ENCODE peak calls at places on chromosomes 3 and 15, in five cellular contexts. K, R, I, N and D are unnamed samples.
A peak's percentile ranks its signal among the peaks of the same experiment; 100 is the strongest.

GRCh38 chr3:139302801-139303113 is 41.1 kb upstream of the MRPS22 start:
- DNase-seq in R (no peak), N (no peak), I (no peak), K (no peak), D (no peak)

GRCh38 chr3:81554348-81554747 is 207.1 kb downstream of the GBE1 start:
- DNase-seq in I (peak; percentile 83), R (no peak), K (no peak), N (no peak), D (no peak)

GRCh38 chr15:41932101-41932500 is 38.2 kb upstream of the SPTBN5 start:
- DNase-seq in N (no peak), R (no peak), K (no peak), I (no peak), D (no peak)

GRCh38 chr3:43348852-43349574 is 62.7 kb downstream of the SNRK start:
- DNase-seq in R (no peak), K (no peak), N (no peak), I (no peak), D (no peak)

GRCh38 chr3:52891164-52891563 is 6.2 kb downstream of the STIMATE start:
- DNase-seq in K (no peak), I (no peak), N (no peak), R (no peak), D (no peak)

GRCh38 chr15:66505818-66506217 is 692 bp downstream of the ZWILCH start:
- DNase-seq in I (no peak), K (no peak), N (no peak), R (no peak), D (no peak)

GRCh38 chr15:64426845-64427465 is 33.4 kb upstream of the ZNF609 start:
- DNase-seq in K (no peak), I (peak; percentile 16), R (peak; percentile 21), N (peak; percentile 7), D (no peak)

GRCh38 chr3:141804447-141804777 is 41.2 kb downstream of the GRK7 start:
- DNase-seq in R (no peak), I (no peak), K (no peak), N (no peak), D (no peak)

GRCh38 chr3:174907628-174908407 is 48.7 kb downstream of the NAALADL2 start:
- DNase-seq in N (no peak), R (no peak), I (no peak), K (no peak), D (no peak)

GRCh38 chr3:141049681-141050080 is 1.5 kb upstream of the SPSB4 start:
- DNase-seq in I (no peak), R (no peak), K (no peak), N (no peak), D (no peak)

GRCh38 chr3:150519026-150519425 is 27.3 kb downstream of the SERP1 start:
- DNase-seq in K (no peak), N (no peak), I (no peak), R (peak; percentile 87), D (no peak)

GRCh38 chr15:89112341-89112971 is 24.2 kb downstream of the ABHD2 start:
- DNase-seq in I (peak; percentile 78), N (no peak), K (peak; percentile 84), R (no peak), D (no peak)

GRCh38 chr3:29463306-29463705 is 182.4 kb downstream of the RBMS3 start:
- DNase-seq in I (peak; percentile 32), R (peak; percentile 43), N (no peak), K (no peak), D (no peak)

GRCh38 chr15:36880913-36881290 is 219.4 kb downstream of the MEIS2 start:
- DNase-seq in R (no peak), I (no peak), K (no peak), N (no peak), D (no peak)

GRCh38 chr15:36883705-36884355 is 216.5 kb downstream of the MEIS2 start:
- DNase-seq in N (peak; percentile 88), I (peak; percentile 79), K (peak; percentile 79), R (peak; percentile 85), D (peak; percentile 15)

GRCh38 chr15:36884404-36885335 is 215.7 kb downstream of the MEIS2 start:
- DNase-seq in N (no peak), I (no peak), K (no peak), R (no peak), D (no peak)

GRCh38 chr15:36880226-36880912 is 220.0 kb downstream of the MEIS2 start:
- DNase-seq in K (no peak), R (peak; percentile 15), I (no peak), N (no peak), D (no peak)

DNA sequence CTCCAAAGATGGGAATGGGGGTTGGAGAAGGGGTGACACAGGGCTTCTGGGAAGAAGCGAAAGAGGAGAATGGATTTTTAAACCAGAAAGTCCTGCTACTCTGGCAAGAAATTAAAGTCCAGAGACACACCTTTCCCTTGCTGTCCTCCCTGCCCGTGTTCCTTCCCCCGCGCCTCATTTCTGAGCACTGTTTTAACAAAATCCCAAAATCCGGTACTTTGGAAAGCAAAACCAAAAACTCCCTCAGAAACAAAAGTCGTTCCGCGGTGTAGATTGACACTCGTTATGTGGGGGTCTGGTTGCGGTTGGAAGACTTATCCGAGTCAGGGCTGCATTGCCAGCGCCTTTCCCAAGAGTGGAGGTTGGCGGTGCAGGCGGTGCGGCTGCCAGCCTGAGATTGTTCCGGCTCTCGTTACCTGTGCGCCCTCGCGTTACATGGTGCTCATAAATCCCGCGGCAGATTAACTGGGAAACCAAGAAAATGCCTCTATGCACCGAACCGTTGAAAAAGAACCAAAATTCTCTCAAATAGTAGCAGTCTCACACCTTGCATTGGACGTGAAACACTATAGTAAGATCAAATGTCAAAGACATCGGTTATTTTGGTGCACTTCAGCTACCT is 217.8 kb downstream of the MEIS2 start:
- DNase-seq in N (no peak), R (peak; percentile 27), I (no peak), K (no peak), D (no peak)
- H3K4me3 ChIP-seq in N (no peak overlapping the region), R (peak overlapping the region; percentile 1), I (peak overlapping the region; percentile 52), K (peak overlapping the region; percentile 31), D (no peak overlapping the region)

GRCh38 chr15:99106417-99107220 is 1.7 kb downstream of the SYNM start:
- DNase-seq in I (no peak), K (no peak), R (no peak), N (no peak), D (no peak)
- H3K4me3 ChIP-seq in I (peak overlapping the region; percentile 57), K (peak overlapping the region; percentile 76), R (no peak overlapping the region), N (peak overlapping the region; percentile 47), D (no peak overlapping the region)

GRCh38 chr15:99251436-99251821 is at the start of gene LRRC28:
- DNase-seq in I (no peak), N (no peak), K (no peak), R (no peak), D (no peak)

GRCh38 chr15:99250494-99251435 is 516 bp upstream of the LRRC28 start:
- DNase-seq in N (peak; percentile 99), I (peak; percentile 96), R (peak; percentile 99), K (peak; percentile 99), D (peak; percentile 94)

GRCh38 chr15:99250001-99250400 is 620 bp upstream of the TTC23 start:
- DNase-seq in K (no peak), N (no peak), I (no peak), R (no peak), D (no peak)

GRCh38 chr15:99252326-99252725 is 1.0 kb downstream of the LRRC28 start:
- DNase-seq in R (no peak), K (no peak), N (no peak), I (no peak), D (no peak)

GRCh38 chr15:99253381-99254090 is 2.3 kb downstream of the LRRC28 start:
- DNase-seq in N (no peak), R (no peak), I (peak; percentile 93), K (no peak), D (no peak)
- H3K4me3 ChIP-seq in N (no peak overlapping the region), R (no peak overlapping the region), I (no peak overlapping the region), K (peak overlapping the region; percentile 10), D (no peak overlapping the region)

DNA sequence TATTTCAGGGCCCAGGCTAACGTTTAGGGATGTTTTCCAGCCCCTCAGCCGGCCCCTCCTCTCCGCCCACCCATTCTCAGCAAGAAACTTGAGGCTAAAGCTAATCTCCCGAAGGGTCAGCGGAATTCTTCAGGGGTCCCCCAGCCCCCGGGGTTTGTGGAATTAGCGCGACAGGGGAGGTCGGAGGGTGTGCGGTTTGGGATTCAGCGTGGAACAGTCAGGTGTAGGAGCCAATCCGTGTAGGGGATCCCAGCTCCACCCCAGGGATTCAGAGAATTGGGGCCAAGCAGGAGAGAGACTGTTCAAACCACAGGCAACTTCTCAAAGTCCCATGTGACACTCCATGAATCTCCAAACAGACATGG is 1.7 kb downstream of the PTX3 start:
- DNase-seq in K (no peak), N (no peak), R (no peak), I (peak; percentile 22), D (no peak)
- H3K4me3 ChIP-seq in K (peak overlapping the region; percentile 58), N (peak overlapping the region; percentile 45), R (peak overlapping the region; percentile 39), I (peak overlapping the region; percentile 79), D (no peak overlapping the region)

DNA sequence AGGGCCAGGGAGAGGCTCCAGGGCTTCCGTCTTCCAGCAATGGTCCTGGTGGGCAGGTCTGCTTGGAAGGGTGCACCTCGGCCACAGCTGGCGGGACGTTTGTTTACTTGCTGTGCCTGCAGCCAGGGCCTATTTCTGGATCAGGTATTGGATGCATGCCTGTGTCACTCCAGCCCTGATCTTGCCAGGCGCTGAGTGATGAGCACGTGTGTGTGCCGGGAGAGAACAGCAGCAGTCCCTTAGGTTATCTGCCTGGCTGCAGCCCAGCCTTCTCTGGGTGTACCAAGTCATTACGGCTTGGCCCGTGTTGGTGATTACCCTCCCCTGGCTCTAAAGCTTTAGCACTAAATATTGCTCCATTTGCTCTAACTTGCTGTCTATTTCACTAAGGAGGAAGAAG is 14.9 kb downstream of the CCDC32 start:
- DNase-seq in R (no peak), K (no peak), I (no peak), N (no peak), D (no peak)
- H3K4me3 ChIP-seq in R (no peak overlapping the region), K (no peak overlapping the region), I (no peak overlapping the region), N (no peak overlapping the region), D (no peak overlapping the region)